ENCODE peak calls at places on chromosomes 6 and 20, in five cellular contexts. P is stimulated activated CD8-positive, alpha-beta memory T cell treated with anti-CD3 and anti-CD28 coated beads, Interleukin-4, amount 100 ng/mL, for 1 hour; L is AG09309; J is mucosa of gallbladder; M is NCI-H1048. X is an unnamed sample.

GRCh38 chr6:152815230-152815922 is 64.8 kb downstream of the VIP start:
- DNase-seq in M (no peak), L (no peak), J (no peak), P (no peak), X (no peak)

GRCh38 chr6:106421491-106421890 is 61.0 kb downstream of the CRYBG1 start:
- DNase-seq in J (no peak), M (no peak), P (no peak), L (no peak), X (no peak)

GRCh38 chr20:49872056-49872455 is 43.3 kb downstream of the SPATA2 start:
- DNase-seq in M (no peak), L (no peak), J (no peak), P (no peak), X (no peak)

GRCh38 chr20:25300496-25301170 is 52.7 kb downstream of the PYGB start:
- DNase-seq in L (no peak), P (no peak), J (no peak), M (no peak), X (no peak)

GRCh38 chr6:165649701-165650137 is 13.3 kb downstream of the PDE10A start:
- DNase-seq in M (no peak), P (no peak), L (no peak), J (peak; percentile 45), X (no peak)

GRCh38 chr6:75287424-75287823 is 2.8 kb upstream of the TMEM30A start:
- DNase-seq in L (no peak), J (no peak), M (no peak), P (no peak), X (no peak)

GRCh38 chr6:140811642-140812041 is 1321.1 kb upstream of the GJE1 start:
- DNase-seq in M (no peak), L (no peak), P (no peak), J (no peak), X (no peak)

GRCh38 chr20:47784599-47785320 is 521 bp downstream of the SULF2 start:
- DNase-seq in L (no peak), P (no peak), M (no peak), J (peak; percentile 17), X (peak; percentile 52)

GRCh38 chr6:108944707-108945685 is 96.8 kb downstream of the ARMC2 start:
- DNase-seq in L (peak; percentile 97), J (peak; percentile 63), M (no peak), P (no peak), X (peak; percentile 78)

GRCh38 chr20:36203861-36204260 is 32.4 kb upstream of the AAR2 start:
- DNase-seq in P (no peak), M (no peak), J (no peak), L (no peak), X (no peak)

GRCh38 chr20:33889312-33889711 is 78.2 kb downstream of the CHMP4B start:
- DNase-seq in J (no peak), M (no peak), P (no peak), L (no peak), X (no peak)